ENCODE peak calls at places on chromosome 3, in seven cellular contexts. C is hepatocyte, V is GM20000, Q is neural progenitor cell, X is endothelial cell, P is ovary, J is AG04450. K is an unnamed sample.
A peak's percentile ranks its signal among the peaks of the same experiment; 100 is the strongest.

GRCh38 chr3:121995190-121996137 is 26.6 kb downstream of the ILDR1 start:
- DNase-seq in C (peak; percentile 80), V (peak; percentile 61), Q (peak; percentile 76), X (peak; percentile 50), P (no peak), J (peak; percentile 11), K (peak; percentile 57)

GRCh38 chr3:12484983-12485327 is 675 bp downstream of the TSEN2 start:
- DNase-seq in C (no peak), V (no peak), Q (peak; percentile 25), X (no peak), P (no peak), J (no peak), K (no peak)

GRCh38 chr3:136932518-136932917 is 25.3 kb upstream of the IL20RB start:
- DNase-seq in C (no peak), V (no peak), Q (no peak), X (no peak), P (no peak), J (no peak), K (no peak)

GRCh38 chr3:55968331-55968730 is 481.2 kb upstream of the WNT5A start:
- DNase-seq in C (no peak), V (no peak), Q (no peak), X (no peak), P (no peak), J (no peak), K (no peak)

GRCh38 chr3:14156843-14157561 is 21.4 kb downstream of the XPC start:
- DNase-seq in C (no peak), V (no peak), Q (no peak), X (no peak), P (no peak), J (no peak), K (no peak)

GRCh38 chr3:5186089-5186853 is 1.2 kb upstream of the EDEM1 start:
- DNase-seq in C (peak; percentile 23), V (peak; percentile 52), Q (no peak), X (no peak), P (no peak), J (no peak), K (no peak)

GRCh38 chr3:197354195-197355059 is 56.0 kb upstream of the DLG1 start:
- DNase-seq in C (peak; percentile 68), V (no peak), Q (peak; percentile 81), X (no peak), P (peak; percentile 62), J (peak; percentile 49), K (no peak)

GRCh38 chr3:133377396-133377795 is 22.5 kb upstream of the BFSP2 start:
- DNase-seq in C (peak; percentile 50), V (peak; percentile 48), Q (peak; percentile 49), X (peak; percentile 32), P (no peak), J (peak; percentile 53), K (peak; percentile 49)

GRCh38 chr3:81869380-81869779 is 107.9 kb upstream of the GBE1 start:
- DNase-seq in C (no peak), V (no peak), Q (no peak), X (no peak), P (no peak), J (no peak), K (no peak)

GRCh38 chr3:81872566-81872965 is 111.1 kb upstream of the GBE1 start:
- DNase-seq in C (no peak), V (no peak), Q (no peak), X (no peak), P (no peak), J (no peak), K (no peak)

GRCh38 chr3:81874738-81875137 is 113.3 kb upstream of the GBE1 start:
- DNase-seq in C (no peak), V (no peak), Q (no peak), X (no peak), P (no peak), J (no peak), K (no peak)

GRCh38 chr3:81868597-81868996 is 107.2 kb upstream of the GBE1 start:
- DNase-seq in C (no peak), V (no peak), Q (no peak), X (no peak), P (no peak), J (no peak), K (no peak)

DNA sequence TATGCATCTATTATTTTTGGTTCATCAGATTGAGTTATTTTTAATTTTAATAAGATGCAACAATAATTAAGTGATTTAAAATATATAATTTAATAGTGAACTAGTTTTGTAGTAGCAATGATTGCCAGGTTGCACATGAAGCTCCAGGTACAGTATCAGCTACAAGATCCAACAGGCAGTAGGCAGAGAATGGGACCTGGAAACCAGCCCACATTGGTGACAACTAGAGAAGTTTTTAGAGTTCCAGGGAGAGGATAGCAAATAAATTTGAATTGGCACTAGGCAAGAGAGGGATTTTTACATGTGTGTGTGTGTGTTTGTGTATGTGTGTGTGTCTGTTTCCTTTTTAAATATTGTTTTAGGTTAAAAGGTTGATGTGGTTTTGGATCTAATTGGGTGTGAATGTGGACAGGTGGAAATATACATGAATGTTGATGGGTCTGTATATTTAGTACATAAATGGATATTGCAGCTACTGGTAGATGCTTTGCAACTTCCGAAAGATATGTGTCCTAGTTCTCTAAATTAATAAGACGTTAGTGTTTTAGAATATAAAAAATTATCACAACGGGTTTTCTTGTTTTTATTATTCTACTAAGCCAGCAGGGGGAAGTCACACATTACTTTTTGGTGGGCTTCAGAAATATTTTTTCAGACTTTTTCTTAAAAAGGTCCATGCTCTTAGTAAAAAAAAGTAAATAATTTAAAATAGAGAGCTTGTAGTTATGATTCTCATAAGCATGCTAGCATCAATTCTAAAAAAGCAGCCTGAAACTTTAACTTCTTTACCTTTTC is 110.1 kb upstream of the GBE1 start:
- DNase-seq in C (peak; percentile 7), V (no peak), Q (no peak), X (no peak), P (no peak), J (no peak), K (no peak)
- TF ChIP-seq CTCF in C (peak; percentile 50), V (no peak), Q (peak; percentile 58), X (peak; percentile 62), P (no peak), J (no peak), K (peak; percentile 53)

DNA sequence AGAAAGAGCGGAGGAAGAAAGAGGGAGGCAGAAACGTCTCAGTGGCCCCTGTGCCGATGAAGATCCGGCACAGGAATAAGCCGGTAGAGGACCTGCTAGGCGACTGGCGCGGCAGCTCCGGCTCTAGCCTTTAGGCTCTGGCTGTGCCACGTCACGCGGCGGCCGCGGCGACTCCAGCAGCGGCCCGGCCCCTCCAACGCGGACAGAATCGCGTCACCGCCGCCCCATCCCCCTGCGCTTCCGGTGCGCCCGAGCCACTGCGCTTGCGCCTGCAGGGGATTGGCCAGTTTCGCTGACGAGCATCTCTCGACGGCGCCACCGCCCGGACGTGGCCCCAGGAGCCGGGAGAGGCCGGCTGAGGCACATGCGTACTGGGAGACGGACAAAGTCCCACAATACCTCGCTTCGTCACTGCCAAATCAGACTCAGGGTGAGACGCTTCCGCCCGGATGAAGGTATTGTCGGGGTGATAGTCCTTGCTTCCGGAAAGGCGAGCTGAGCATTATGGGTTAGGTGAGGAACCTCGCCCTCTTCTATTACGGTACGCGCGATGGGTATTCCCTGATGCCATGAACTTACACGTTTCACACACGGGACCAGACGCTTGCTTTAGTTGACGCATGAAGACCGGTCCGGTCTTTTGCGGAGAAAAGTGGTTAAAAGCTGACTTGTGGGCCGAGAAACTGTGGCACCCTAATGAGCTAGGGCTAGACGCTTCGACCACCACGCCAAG is at the start of gene ARF4:
- DNase-seq in C (peak; percentile 99), V (peak; percentile 96), Q (peak; percentile 99), X (peak; percentile 100), P (peak; percentile 99), J (peak; percentile 99), K (peak; percentile 100)
- TF ChIP-seq CTCF in C (peak; percentile 4), V (no peak), Q (peak; percentile 35), X (no peak), P (no peak), J (peak; percentile 23), K (peak; percentile 53)

GRCh38 chr3:114154321-114154821 is 24.5 kb downstream of the DRD3 start:
- DNase-seq in C (no peak), V (no peak), Q (peak; percentile 23), X (no peak), P (no peak), J (no peak), K (no peak)

GRCh38 chr3:114157321-114157720 is 21.5 kb downstream of the DRD3 start:
- DNase-seq in C (no peak), V (no peak), Q (no peak), X (no peak), P (no peak), J (no peak), K (no peak)

GRCh38 chr3:114151091-114151490 is 27.8 kb downstream of the DRD3 start:
- DNase-seq in C (no peak), V (no peak), Q (no peak), X (no peak), P (no peak), J (no peak), K (no peak)

GRCh38 chr3:114152519-114153151 is 26.2 kb downstream of the DRD3 start:
- DNase-seq in C (peak; percentile 89), V (peak; percentile 82), Q (peak; percentile 82), X (peak; percentile 77), P (peak; percentile 87), J (peak; percentile 26), K (peak; percentile 57)

DNA sequence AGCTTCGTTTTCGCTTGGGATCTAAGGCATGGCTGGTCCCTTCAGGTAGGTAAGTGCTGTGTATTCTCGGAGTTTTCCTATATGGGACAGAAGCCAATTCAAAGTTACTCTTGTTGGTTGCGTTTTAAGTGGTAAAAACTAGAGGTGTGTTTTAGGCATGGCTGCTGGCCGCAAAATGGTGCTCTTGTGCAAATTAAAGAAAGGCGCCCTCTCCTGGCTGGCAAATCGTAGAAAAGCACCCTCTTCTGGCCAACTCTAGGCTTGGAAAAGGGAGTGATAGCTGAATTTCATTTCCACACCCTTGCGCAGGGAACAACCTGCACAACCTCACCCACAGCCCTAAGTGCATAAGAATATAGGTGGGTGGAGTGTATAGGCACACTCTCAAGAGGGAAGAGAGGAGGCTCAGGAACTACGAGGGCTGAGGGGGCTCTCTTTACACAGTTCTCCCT is 23.5 kb downstream of the DRD3 start:
- DNase-seq in C (peak; percentile 14), V (peak; percentile 22), Q (peak; percentile 61), X (peak; percentile 51), P (no peak), J (no peak), K (no peak)
- TF ChIP-seq CTCF in C (peak; percentile 35), V (peak; percentile 46), Q (peak; percentile 70), X (peak; percentile 43), P (no peak), J (peak; percentile 55), K (peak; percentile 75)

GRCh38 chr3:132211896-132212295 is 105.3 kb upstream of the ACP3 start:
- DNase-seq in C (no peak), V (no peak), Q (no peak), X (no peak), P (no peak), J (no peak), K (no peak)

GRCh38 chr3:132205609-132206008 is 111.6 kb upstream of the ACP3 start:
- DNase-seq in C (no peak), V (no peak), Q (no peak), X (no peak), P (no peak), J (no peak), K (no peak)

GRCh38 chr3:132210476-132211346 is 106.5 kb upstream of the ACP3 start:
- DNase-seq in C (peak; percentile 55), V (peak; percentile 17), Q (peak; percentile 61), X (peak; percentile 53), P (no peak), J (no peak), K (no peak)

GRCh38 chr3:132203889-132204596 is 113.2 kb upstream of the ACP3 start:
- DNase-seq in C (no peak), V (no peak), Q (no peak), X (no peak), P (no peak), J (no peak), K (no peak)

DNA sequence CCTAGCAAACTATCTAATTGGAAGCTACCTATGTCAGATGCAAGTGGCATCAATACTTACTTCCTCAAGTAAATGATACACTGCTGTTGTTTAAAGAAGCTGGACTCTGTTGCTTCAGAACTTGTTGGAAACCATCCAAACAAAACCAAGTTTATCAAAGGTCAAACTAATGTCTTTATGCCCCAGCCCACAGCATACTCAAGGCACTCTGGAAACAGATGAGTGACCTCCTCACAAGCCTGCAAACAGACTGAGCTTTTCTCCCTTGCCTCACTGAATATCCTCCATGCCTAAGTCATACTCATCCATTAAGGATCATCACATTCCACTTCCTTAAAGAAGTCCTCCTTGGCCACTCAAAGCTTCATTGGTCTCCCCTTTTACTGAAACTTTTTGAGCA is 107.3 kb upstream of the ACP3 start:
- DNase-seq in C (no peak), V (no peak), Q (no peak), X (no peak), P (no peak), J (no peak), K (no peak)
- TF ChIP-seq CTCF in C (no peak), V (no peak), Q (no peak), X (no peak), P (no peak), J (no peak), K (no peak)

K was measured in HFFc6.